ENCODE peak calls at places on chromosomes 5 and 9, in six cellular contexts. J is A549, X is upper lobe of left lung, B is transverse colon, Z is ovary, D is HepG2. E is an unnamed sample.

GRCh38 chr5:73117088-73117755 is 3.2 kb upstream of the TMEM171 start:
- DNase-seq in J (no peak), X (no peak), B (no peak), Z (no peak), D (no peak), E (no peak)

GRCh38 chr9:38153152-38153909 is 84.3 kb upstream of the SHB start:
- DNase-seq in J (no peak), X (no peak), B (no peak), Z (no peak), D (peak; percentile 43), E (peak; percentile 56)

GRCh38 chr9:98109052-98109451 is 10.0 kb downstream of the TRIM14 start:
- DNase-seq in J (no peak), X (no peak), B (no peak), Z (no peak), D (no peak), E (no peak)

GRCh38 chr5:96809898-96810297 is 2.2 kb upstream of the ERAP1 start:
- DNase-seq in J (no peak), X (peak; percentile 68), B (no peak), Z (no peak), D (no peak), E (no peak)

GRCh38 chr5:131242728-131243255 is 21.1 kb upstream of the CDC42SE2 start:
- DNase-seq in J (no peak), X (no peak), B (no peak), Z (no peak), D (no peak), E (no peak)

GRCh38 chr5:67537439-67538342 is 341.1 kb upstream of the CD180 start:
- DNase-seq in J (no peak), X (no peak), B (no peak), Z (no peak), D (no peak), E (no peak)

GRCh38 chr5:59340637-59341036 is 552.9 kb downstream of the PDE4D start:
- DNase-seq in J (no peak), X (no peak), B (no peak), Z (no peak), D (no peak), E (no peak)

GRCh38 chr9:13163287-13163686 is 116.2 kb downstream of the MPDZ start:
- DNase-seq in J (no peak), X (no peak), B (no peak), Z (no peak), D (no peak), E (no peak)

GRCh38 chr5:136058031-136058971 is 29.5 kb downstream of the TGFBI start:
- DNase-seq in J (peak; percentile 70), X (peak; percentile 47), B (peak; percentile 54), Z (peak; percentile 66), D (peak; percentile 99), E (peak; percentile 47)

GRCh38 chr5:127909078-127909477 is 174.5 kb upstream of the SLC12A2 start:
- DNase-seq in J (peak; percentile 39), X (peak; percentile 39), B (no peak), Z (no peak), D (peak; percentile 42), E (no peak)

GRCh38 chr5:125870271-125870670 is 552.9 kb upstream of the GRAMD2B start:
- DNase-seq in J (no peak), X (no peak), B (no peak), Z (no peak), D (no peak), E (no peak)

GRCh38 chr9:121954477-121955175 is 138.5 kb downstream of the TTLL11 start:
- DNase-seq in J (no peak), X (no peak), B (no peak), Z (peak; percentile 77), D (no peak), E (no peak)

GRCh38 chr5:149857499-149857898 is 87.1 kb downstream of the PDE6A start:
- DNase-seq in J (no peak), X (peak; percentile 79), B (peak; percentile 96), Z (peak; percentile 72), D (no peak), E (peak; percentile 79)

GRCh38 chr9:35482071-35482470 is 7.8 kb upstream of the RUSC2 start:
- DNase-seq in J (no peak), X (no peak), B (no peak), Z (no peak), D (no peak), E (no peak)

GRCh38 chr9:35193762-35194161 is 32.0 kb downstream of the UNC13B start:
- DNase-seq in J (no peak), X (no peak), B (no peak), Z (no peak), D (peak; percentile 64), E (no peak)

GRCh38 chr5:151139015-151139414 is 18.6 kb downstream of the ANXA6 start:
- DNase-seq in J (no peak), X (no peak), B (no peak), Z (no peak), D (no peak), E (no peak)

GRCh38 chr9:95857122-95857521 is 18.4 kb upstream of the ERCC6L2 start:
- DNase-seq in J (no peak), X (no peak), B (no peak), Z (peak; percentile 41), D (peak; percentile 16), E (no peak)

GRCh38 chr9:112203536-112203935 is 28.4 kb upstream of the SUSD1 start:
- DNase-seq in J (no peak), X (no peak), B (no peak), Z (no peak), D (no peak), E (no peak)

GRCh38 chr9:84668204-84669007 is 1.1 kb upstream of the NTRK2 start:
- DNase-seq in J (peak; percentile 67), X (peak; percentile 39), B (peak; percentile 60), Z (peak; percentile 83), D (no peak), E (no peak)

GRCh38 chr5:38515648-38516047 is 40.8 kb downstream of the LIFR start:
- DNase-seq in J (no peak), X (no peak), B (no peak), Z (no peak), D (peak; percentile 17), E (no peak)

GRCh38 chr5:96857454-96857853 is 18.8 kb upstream of the ERAP2 start:
- DNase-seq in J (no peak), X (no peak), B (no peak), Z (no peak), D (no peak), E (no peak)

GRCh38 chr9:129225201-129225778 is 47.2 kb upstream of the IER5L start:
- DNase-seq in J (no peak), X (no peak), B (no peak), Z (no peak), D (no peak), E (no peak)

GRCh38 chr9:31445960-31446359 is 938.5 kb upstream of the ACO1 start:
- DNase-seq in J (no peak), X (no peak), B (no peak), Z (no peak), D (no peak), E (no peak)

GRCh38 chr9:116482740-116483139 is 204.4 kb upstream of the TRIM32 start:
- DNase-seq in J (no peak), X (no peak), B (no peak), Z (peak; percentile 55), D (no peak), E (no peak)

GRCh38 chr5:53733853-53734252 is 173.4 kb downstream of the NDUFS4 start:
- DNase-seq in J (no peak), X (no peak), B (no peak), Z (no peak), D (no peak), E (no peak)

GRCh38 chr9:5863092-5863746 is 27.5 kb upstream of the MLANA start:
- DNase-seq in J (no peak), X (no peak), B (peak; percentile 80), Z (no peak), D (no peak), E (peak; percentile 63)

GRCh38 chr5:172006378-172007152 is at the start of gene FBXW11:
- DNase-seq in J (peak; percentile 97), X (peak; percentile 99), B (peak; percentile 97), Z (peak; percentile 96), D (peak; percentile 94), E (peak; percentile 97)
- H3K4me1 ChIP-seq in J (peaks cover 30% of the 10 kb centered on the region), X (peaks cover 43% of the 10 kb centered on the region), B (peaks cover 17% of the 10 kb centered on the region), Z (peaks cover 5% of the 10 kb centered on the region), D (peaks cover 42% of the 10 kb centered on the region), E (peaks cover 30% of the 10 kb centered on the region)

GRCh38 chr9:114395768-114396167 is 8.0 kb upstream of the AKNA start:
- DNase-seq in J (no peak), X (no peak), B (no peak), Z (no peak), D (no peak), E (no peak)

GRCh38 chr9:114397848-114398605 is 10.2 kb upstream of the AKNA start:
- DNase-seq in J (peak; percentile 96), X (peak; percentile 98), B (peak; percentile 99), Z (peak; percentile 99), D (peak; percentile 85), E (peak; percentile 99)

GRCh38 chr9:114397219-114397847 is 9.6 kb upstream of the AKNA start:
- DNase-seq in J (no peak), X (no peak), B (no peak), Z (no peak), D (no peak), E (no peak)

GRCh38 chr9:114395196-114395595 is 7.4 kb upstream of the AKNA start:
- DNase-seq in J (no peak), X (no peak), B (no peak), Z (peak; percentile 59), D (no peak), E (no peak)

GRCh38 chr9:114396558-114397218 is 8.9 kb upstream of the AKNA start:
- DNase-seq in J (no peak), X (peak; percentile 56), B (no peak), Z (peak; percentile 73), D (peak; percentile 38), E (no peak)
- H3K4me3 ChIP-seq in J (peak overlapping the region; percentile 69), X (peak overlapping the region; percentile 89), B (peak overlapping the region; percentile 72), Z (peak overlapping the region; percentile 83), D (no peak overlapping the region), E (no peak overlapping the region)

DNA sequence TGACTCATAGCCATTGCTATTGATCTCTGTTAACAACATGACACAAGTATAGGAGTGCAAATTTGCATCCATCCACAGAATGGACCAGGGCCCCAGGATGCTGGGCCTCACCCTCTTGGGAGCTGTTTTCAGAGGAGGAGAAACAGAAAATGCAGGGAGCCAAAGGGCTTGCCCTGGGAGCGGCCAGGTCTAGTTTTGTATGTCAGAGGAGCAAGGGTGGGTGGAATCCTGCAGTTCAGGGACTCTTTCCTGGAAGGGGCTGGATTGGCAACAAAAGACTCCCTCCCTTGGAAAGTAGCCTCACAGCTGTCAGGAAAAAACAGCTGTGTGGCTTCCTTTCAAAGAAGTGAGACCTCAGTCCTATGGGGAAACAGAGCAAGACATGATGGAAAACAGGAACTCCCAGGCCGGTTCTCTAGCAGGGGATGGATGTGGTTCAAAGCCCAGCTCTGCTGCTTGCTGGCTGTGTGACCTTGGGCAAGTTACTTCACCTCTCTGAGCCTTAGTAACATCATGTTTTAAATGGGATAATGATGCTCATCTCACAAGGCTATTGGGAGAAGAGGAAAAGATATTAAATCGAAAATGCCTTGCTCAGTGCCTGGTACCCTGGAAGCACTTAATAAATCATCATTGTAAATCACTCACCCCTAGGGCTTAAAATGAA is 50.5 kb upstream of the SH3PXD2B start:
- DNase-seq in J (no peak), X (peak; percentile 12), B (peak; percentile 19), Z (peak; percentile 83), D (no peak), E (no peak)
- TF ChIP-seq EP300 in J (no peak), X (no peak), B (no peak), Z (peak; percentile 61), D (no peak), E (peak; percentile 31)

DNA sequence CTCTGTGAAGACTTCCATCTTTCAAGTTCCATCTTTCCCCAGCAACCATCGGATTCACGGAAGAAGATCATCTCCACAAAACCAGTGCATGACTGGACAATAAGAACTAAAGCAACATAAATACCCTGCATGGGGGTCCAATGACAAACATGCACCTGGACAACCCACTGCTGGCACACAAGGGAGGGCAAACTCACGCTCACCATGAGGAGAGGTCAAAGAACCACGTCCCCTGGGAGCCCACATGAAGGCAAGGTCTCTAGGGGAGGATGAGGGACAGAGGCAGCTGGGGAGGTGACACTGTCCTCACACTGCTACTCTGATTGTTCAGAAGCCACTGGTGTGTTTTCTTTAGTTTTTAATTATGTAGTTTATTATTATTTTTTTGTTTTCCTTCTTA is 190.8 kb downstream of the MED10 start:
- DNase-seq in J (no peak), X (no peak), B (no peak), Z (no peak), D (no peak), E (no peak)
- H3K4me1 ChIP-seq in J (no peaks in the 10 kb centered on the region), X (no peaks in the 10 kb centered on the region), B (no peaks in the 10 kb centered on the region), Z (no peaks in the 10 kb centered on the region), D (no peaks in the 10 kb centered on the region), E (no peaks in the 10 kb centered on the region)